ENCODE peak calls at places on chromosomes 4 and X, in ten cellular contexts. B is right atrium auricular region, A is Caco-2, D is mammary epithelial cell, S is tibial nerve, X is suprapubic skin, G is left lung, O is esophagus squamous epithelium, H is psoas muscle, R is tibial artery. L is an unnamed sample.

GRCh38 chr4:156419080-156419638 is 465.5 kb upstream of the CTSO start:
- DNase-seq in B (no peak), A (peak; percentile 38), D (no peak), S (no peak), X (no peak), G (no peak), O (no peak), H (no peak), R (no peak), L (no peak)

GRCh38 chr4:143286733-143287570 is 49.7 kb upstream of the GAB1 start:
- DNase-seq in B (no peak), A (no peak), D (peak; percentile 78), S (no peak), X (no peak), G (no peak), O (no peak), H (no peak), R (no peak), L (no peak)

GRCh38 chrX:7514871-7515599 is 327.9 kb upstream of the VCX start:
- DNase-seq in B (no peak), A (no peak), D (peak; percentile 76), S (no peak), X (no peak), G (no peak), O (no peak), H (peak; percentile 12), R (peak; percentile 65), L (no peak)

GRCh38 chr4:77801260-77801608 is 17.9 kb downstream of the CNOT6L start:
- DNase-seq in B (no peak), A (no peak), D (no peak), S (no peak), X (no peak), G (no peak), O (no peak), H (no peak), R (no peak), L (no peak)

GRCh38 chr4:42673084-42673429 is 16.2 kb upstream of the ATP8A1 start:
- DNase-seq in B (peak; percentile 74), A (no peak), D (peak; percentile 2), S (no peak), X (no peak), G (peak; percentile 72), O (no peak), H (peak; percentile 27), R (no peak), L (no peak)

GRCh38 chr4:113468165-113469022 is 293.1 kb downstream of the CAMK2D start:
- DNase-seq in B (peak; percentile 96), A (peak; percentile 51), D (peak; percentile 100), S (peak; percentile 56), X (no peak), G (peak; percentile 88), O (peak; percentile 1), H (peak; percentile 78), R (peak; percentile 94), L (peak; percentile 55)

GRCh38 chr4:99868126-99868596 is 26.1 kb downstream of the LAMTOR3 start:
- DNase-seq in B (no peak), A (no peak), D (no peak), S (no peak), X (no peak), G (no peak), O (no peak), H (no peak), R (no peak), L (no peak)

GRCh38 chr4:92299152-92299551 is 4.6 kb upstream of the GRID2 start:
- DNase-seq in B (no peak), A (no peak), D (peak; percentile 4), S (no peak), X (no peak), G (no peak), O (no peak), H (no peak), R (no peak), L (no peak)

DNA sequence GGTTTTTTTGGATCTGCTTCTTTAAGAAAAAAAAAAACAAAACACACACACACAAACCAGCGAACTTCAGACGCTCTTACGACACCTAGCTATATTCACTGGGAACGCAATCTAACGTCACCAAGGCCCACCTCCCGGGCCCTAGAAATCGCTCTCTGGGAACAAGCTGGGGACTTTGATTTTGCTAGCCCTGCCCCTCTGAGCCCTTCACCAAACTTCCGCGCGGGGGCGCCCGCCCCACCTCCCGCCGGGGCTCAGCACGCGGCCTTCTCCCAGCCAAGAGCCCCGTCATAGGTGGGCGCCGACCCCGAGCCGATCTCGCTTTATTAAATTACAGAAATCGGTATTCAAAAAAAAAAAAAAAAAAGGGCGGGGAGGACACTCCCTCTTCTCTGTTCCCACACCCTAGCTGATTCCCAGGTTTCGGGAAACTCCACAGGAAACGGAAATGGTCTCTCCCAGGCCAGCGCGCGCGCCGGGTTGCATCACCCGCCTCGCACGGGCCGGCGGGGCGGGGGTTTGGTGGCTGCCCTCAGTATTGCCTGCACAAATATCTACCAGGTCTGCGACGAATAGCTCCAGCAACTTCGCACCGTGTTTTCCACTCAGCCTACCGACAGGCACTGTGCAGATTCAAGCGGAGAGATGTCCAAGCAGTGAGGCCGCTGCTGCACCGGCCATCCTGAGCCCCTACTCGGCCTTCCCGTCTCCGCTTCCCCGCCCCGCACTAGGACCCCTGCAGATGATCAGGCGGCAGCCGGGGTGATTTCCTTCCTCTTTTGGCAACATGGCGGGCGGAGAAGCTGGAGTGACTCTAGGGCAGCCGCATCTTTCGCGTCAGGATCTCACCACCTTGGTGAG is at the start of gene EIF2S3:
- DNase-seq in B (peak; percentile 90), A (peak; percentile 89), D (peak; percentile 96), S (peak; percentile 67), X (peak; percentile 91), G (peak; percentile 93), O (peak; percentile 77), H (peak; percentile 92), R (peak; percentile 92), L (peak; percentile 87)
- H3K4me3 ChIP-seq in B (peak within 1 kb of the TSS; percentile 85), A (peak within 1 kb of the TSS; percentile 28), D (no peak within 1 kb of the TSS), S (peak within 1 kb of the TSS; percentile 83), X (no peak within 1 kb of the TSS), G (no peak within 1 kb of the TSS), O (no peak within 1 kb of the TSS), H (no peak within 1 kb of the TSS), R (no peak within 1 kb of the TSS), L (peak within 1 kb of the TSS; percentile 57)

DNA sequence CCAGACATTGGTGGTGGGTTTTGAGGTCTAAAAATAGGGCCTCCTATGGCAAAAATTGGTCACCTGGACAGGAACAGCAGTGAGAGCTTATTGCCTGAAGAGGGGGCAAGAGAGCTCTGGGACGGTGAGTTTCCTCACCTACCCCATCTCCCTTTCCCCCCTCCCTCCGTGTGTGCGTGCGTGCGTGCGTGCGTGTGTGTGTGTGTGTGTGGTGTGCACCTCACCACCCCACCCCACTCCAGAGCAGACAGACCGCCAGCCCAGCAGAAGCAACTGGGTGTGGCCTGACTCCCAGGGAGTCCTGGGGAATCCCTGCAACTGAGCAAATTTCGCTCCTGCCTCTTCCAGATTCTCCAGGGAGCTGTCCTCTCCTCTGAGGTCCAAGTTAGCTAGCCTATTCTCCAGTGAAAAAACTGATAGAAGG is 44.7 kb downstream of the PRPS1 start:
- DNase-seq in B (peak; percentile 84), A (peak; percentile 42), D (peak; percentile 66), S (peak; percentile 67), X (peak; percentile 89), G (peak; percentile 75), O (peak; percentile 52), H (peak; percentile 75), R (peak; percentile 92), L (peak; percentile 81)
- TF ChIP-seq CTCF in B (peak; percentile 70), A (peak; percentile 32), D (peak; percentile 65), S (peak; percentile 57), X (peak; percentile 54), G (peak; percentile 47), O (peak; percentile 52), H (peak; percentile 61), R (peak; percentile 56), L (peak; percentile 36)

DNA sequence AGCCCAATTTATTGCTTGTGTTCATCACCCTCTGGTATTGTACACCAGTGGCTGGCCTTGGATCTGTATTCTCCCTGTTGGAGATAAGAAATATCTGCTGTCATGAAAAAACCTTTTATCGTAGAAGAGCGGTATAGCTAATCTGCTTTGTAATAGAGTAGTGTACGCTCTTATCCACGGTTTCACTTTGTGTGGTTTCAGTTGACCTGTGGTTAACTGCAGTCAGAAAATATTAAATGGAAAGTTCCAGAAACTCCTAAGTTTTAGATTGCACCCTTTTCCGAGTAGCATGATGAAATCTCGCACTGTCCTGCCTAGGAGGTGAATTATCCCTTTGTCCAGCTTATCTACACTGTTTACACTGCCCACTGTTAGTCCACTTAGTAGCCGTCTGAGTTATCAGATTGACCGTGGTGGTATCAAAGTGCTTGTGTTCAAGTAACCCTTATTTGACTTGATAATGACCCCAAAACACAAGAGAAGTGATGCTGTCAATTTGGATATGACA is 42.4 kb downstream of the KDM6A start:
- DNase-seq in B (no peak), A (no peak), D (no peak), S (no peak), X (no peak), G (no peak), O (no peak), H (no peak), R (no peak), L (no peak)
- H3K4me1 ChIP-seq in B (no peaks in the 10 kb centered on the region), A (peaks cover 20% of the 10 kb centered on the region), D (peaks cover 12% of the 10 kb centered on the region), S (no peaks in the 10 kb centered on the region), X (peaks cover 3% of the 10 kb centered on the region), G (peaks cover 25% of the 10 kb centered on the region), O (peaks cover 25% of the 10 kb centered on the region), H (peaks cover 47% of the 10 kb centered on the region), R (no peaks in the 10 kb centered on the region), L (peaks cover 7% of the 10 kb centered on the region)

GRCh38 chr4:119025916-119026661 is 109.5 kb upstream of the MYOZ2 start:
- DNase-seq in B (peak; percentile 78), A (no peak), D (peak; percentile 84), S (no peak), X (no peak), G (no peak), O (no peak), H (peak; percentile 34), R (peak; percentile 78), L (no peak)

GRCh38 chr4:119028296-119028695 is 107.3 kb upstream of the MYOZ2 start:
- DNase-seq in B (no peak), A (no peak), D (no peak), S (no peak), X (no peak), G (no peak), O (no peak), H (no peak), R (no peak), L (no peak)

GRCh38 chr4:119025440-119025839 is 110.2 kb upstream of the MYOZ2 start:
- DNase-seq in B (peak; percentile 74), A (no peak), D (peak; percentile 74), S (peak; percentile 36), X (no peak), G (peak; percentile 61), O (no peak), H (no peak), R (no peak), L (peak; percentile 55)

GRCh38 chr4:119027815-119028214 is 107.8 kb upstream of the MYOZ2 start:
- DNase-seq in B (no peak), A (no peak), D (no peak), S (no peak), X (no peak), G (no peak), O (no peak), H (no peak), R (no peak), L (no peak)

DNA sequence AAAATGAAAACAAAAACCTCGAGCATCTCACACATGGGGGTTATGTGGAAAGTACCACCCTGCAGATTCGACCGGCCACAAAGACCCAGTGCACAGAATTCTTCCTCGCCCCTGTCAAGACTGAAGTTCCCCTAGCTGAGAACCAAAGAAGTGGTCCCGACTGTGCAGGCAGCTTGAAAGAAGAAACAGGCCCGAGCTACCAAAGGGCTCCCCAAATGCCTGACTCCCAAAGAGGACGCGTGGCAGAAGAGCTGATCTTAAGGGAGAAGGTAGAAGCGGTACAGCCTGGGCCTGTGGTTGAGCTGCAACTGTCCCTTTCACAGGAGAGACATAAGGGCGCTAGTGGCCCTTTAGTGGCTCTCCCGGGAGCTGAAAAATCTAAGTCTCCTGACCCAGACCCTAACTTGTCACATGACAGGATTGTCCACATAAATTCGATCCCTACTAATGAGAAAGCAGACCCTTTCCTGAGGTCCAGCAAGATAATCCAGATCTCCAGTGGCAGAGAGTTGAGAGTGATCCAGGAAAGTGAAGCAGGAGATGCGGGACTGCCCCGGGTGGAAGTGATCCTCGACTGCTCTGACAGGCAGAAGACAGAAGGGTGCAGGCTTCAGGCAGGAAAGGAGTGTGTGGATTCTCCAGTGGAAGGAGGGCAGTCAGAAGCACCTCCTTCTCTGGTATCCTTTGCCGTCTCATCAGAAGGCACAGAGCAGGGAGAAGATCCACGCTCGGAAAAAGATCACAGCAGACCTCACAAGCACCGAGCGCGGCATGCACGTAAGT is 108.8 kb upstream of the MYOZ2 start:
- DNase-seq in B (no peak), A (no peak), D (no peak), S (no peak), X (no peak), G (no peak), O (no peak), H (peak; percentile 53), R (peak; percentile 75), L (no peak)
- H3K4me3 ChIP-seq in B (peak overlapping the region; percentile 7), A (no peak overlapping the region), D (no peak overlapping the region), S (peak overlapping the region; percentile 20), X (peak overlapping the region; percentile 17), G (no peak overlapping the region), O (peak overlapping the region; percentile 43), H (peak overlapping the region; percentile 77), R (peak overlapping the region; percentile 55), L (no peak overlapping the region)